ENCODE peak calls at places on chromosome 22, in four cellular contexts. B, R, J and A are unnamed samples.

GRCh38 chr22:38609371-38609770 is 39.4 kb upstream of the DMC1 start:
- DNase-seq in B (no peak), R (no peak), J (no peak), A (no peak)

GRCh38 chr22:46515208-46516111 is 22.0 kb downstream of the CELSR1 start:
- DNase-seq in B (no peak), R (no peak), J (no peak), A (peak; percentile 72)

GRCh38 chr22:46353483-46354105 is 18.1 kb downstream of the TRMU start:
- DNase-seq in B (no peak), R (no peak), J (no peak), A (no peak)

GRCh38 chr22:35104491-35104890 is 38.5 kb downstream of the ISX start:
- DNase-seq in B (no peak), R (no peak), J (no peak), A (no peak)

GRCh38 chr22:44229331-44229730 is 48.6 kb downstream of the PARVG start:
- DNase-seq in B (no peak), R (no peak), J (no peak), A (peak; percentile 52)

GRCh38 chr22:21591695-21592094 is 24.2 kb downstream of the UBE2L3 start:
- DNase-seq in B (no peak), R (no peak), J (no peak), A (no peak)

GRCh38 chr22:45069925-45070324 is 60.1 kb upstream of the PHF21B start:
- DNase-seq in B (no peak), R (no peak), J (no peak), A (peak; percentile 66)

GRCh38 chr22:20610757-20611156 is 103.3 kb downstream of the MED15 start:
- DNase-seq in B (no peak), R (no peak), J (no peak), A (no peak)

GRCh38 chr22:17842386-17842785 is 68.1 kb upstream of the BID start:
- DNase-seq in B (no peak), R (no peak), J (peak; percentile 66), A (no peak)

GRCh38 chr22:41565403-41566054 is 4.7 kb downstream of the CSDC2 start:
- DNase-seq in B (no peak), R (no peak), J (peak; percentile 72), A (peak; percentile 55)

GRCh38 chr22:45632791-45633515 is 38.7 kb upstream of the ATXN10 start:
- DNase-seq in B (no peak), R (no peak), J (no peak), A (no peak)

GRCh38 chr22:41699264-41700104 is at the start of gene MEI1:
- DNase-seq in B (peak; percentile 23), R (peak; percentile 87), J (peak; percentile 86), A (peak; percentile 25)

GRCh38 chr22:43945632-43946390 is 9.4 kb upstream of the SAMM50 start:
- DNase-seq in B (no peak), R (peak; percentile 63), J (no peak), A (no peak)

GRCh38 chr22:46619830-46620501 is at the start of gene GRAMD4:
- DNase-seq in B (no peak), R (no peak), J (peak; percentile 44), A (no peak)

GRCh38 chr22:45546333-45547015 is 43.8 kb downstream of the FBLN1 start:
- DNase-seq in B (no peak), R (no peak), J (no peak), A (no peak)

GRCh38 chr22:29345932-29346331 is 30.4 kb upstream of the RASL10A start:
- DNase-seq in B (no peak), R (no peak), J (no peak), A (no peak)

GRCh38 chr22:42070517-42071422 is at the start of gene NAGA:
- DNase-seq in B (peak; percentile 80), R (peak; percentile 97), J (peak; percentile 94), A (peak; percentile 80)

GRCh38 chr22:22049684-22050083 is 67.1 kb upstream of the TOP3B start:
- DNase-seq in B (no peak), R (no peak), J (no peak), A (no peak)

GRCh38 chr22:37802310-37803194 is 5.2 kb upstream of the GCAT start:
- DNase-seq in B (no peak), R (peak; percentile 70), J (peak; percentile 59), A (no peak)

GRCh38 chr22:39988386-39989114 is 6.2 kb upstream of the FAM83F start:
- DNase-seq in B (no peak), R (no peak), J (no peak), A (no peak)

GRCh38 chr22:45998638-45999378 is 21.8 kb upstream of the WNT7B start:
- DNase-seq in B (no peak), R (no peak), J (no peak), A (no peak)

GRCh38 chr22:28002181-28002700 is 83.2 kb upstream of the PITPNB start:
- DNase-seq in B (no peak), R (no peak), J (no peak), A (no peak)
- TF ChIP-seq CTCF in B (no peak), R (no peak), J (no peak), A (no peak)

GRCh38 chr22:49936018-49936972 is 17.9 kb downstream of the CRELD2 start:
- DNase-seq in B (peak; percentile 65), R (peak; percentile 91), J (peak; percentile 96), A (no peak)
- H3K27ac ChIP-seq in B (peak overlapping the region; percentile 98), R (peak overlapping the region; percentile 60), J (peak overlapping the region; percentile 64), A (no peak overlapping the region)

DNA sequence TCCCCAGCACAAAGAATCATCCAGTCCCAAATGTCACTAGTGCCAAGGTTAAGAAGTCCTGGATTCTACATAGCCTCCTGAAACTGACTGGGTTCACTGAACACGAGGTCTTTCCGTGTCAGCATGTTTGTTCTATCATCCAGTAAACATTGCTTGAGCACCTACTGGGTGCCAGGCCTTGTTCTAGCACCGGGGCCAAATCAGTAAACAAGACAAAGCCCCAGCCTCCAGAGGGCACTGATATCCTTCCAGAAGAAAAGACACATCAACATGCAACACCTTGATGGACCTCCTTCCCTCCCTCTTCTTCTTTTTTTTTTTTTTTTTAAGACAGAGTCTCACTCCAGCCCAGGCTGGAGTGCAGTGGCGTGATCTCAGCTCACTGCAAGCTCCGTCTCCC is 26.9 kb downstream of the TPST2 start:
- DNase-seq in B (no peak), R (no peak), J (no peak), A (no peak)
- H3K4me1 ChIP-seq in B (peaks cover 67% of the 10 kb centered on the region), R (no peaks in the 10 kb centered on the region), J (no peaks in the 10 kb centered on the region), A (peaks cover 13% of the 10 kb centered on the region)

DNA sequence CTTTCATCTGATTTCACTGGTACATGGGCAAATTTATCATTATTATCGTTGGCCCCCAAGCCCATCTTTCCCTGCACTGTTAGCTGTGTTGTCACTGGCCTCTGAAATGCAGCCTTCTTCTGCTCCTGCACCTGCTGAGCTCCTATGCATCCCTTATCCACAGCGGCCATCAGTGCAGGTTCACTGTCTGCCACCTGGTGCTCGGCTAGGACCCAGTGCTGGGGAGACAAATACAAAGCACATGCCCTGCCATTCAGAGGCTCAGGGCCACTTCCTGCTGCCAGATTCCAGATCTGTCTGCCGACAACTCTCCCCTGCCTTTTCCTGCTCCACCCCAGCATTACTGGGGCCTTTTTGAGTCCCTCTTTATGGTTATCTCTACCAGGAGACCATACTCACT is 1205.4 kb downstream of the TBC1D22A start:
- DNase-seq in B (no peak), R (no peak), J (no peak), A (no peak)
- TF ChIP-seq CTCF in B (no peak), R (no peak), J (no peak), A (no peak)

DNA sequence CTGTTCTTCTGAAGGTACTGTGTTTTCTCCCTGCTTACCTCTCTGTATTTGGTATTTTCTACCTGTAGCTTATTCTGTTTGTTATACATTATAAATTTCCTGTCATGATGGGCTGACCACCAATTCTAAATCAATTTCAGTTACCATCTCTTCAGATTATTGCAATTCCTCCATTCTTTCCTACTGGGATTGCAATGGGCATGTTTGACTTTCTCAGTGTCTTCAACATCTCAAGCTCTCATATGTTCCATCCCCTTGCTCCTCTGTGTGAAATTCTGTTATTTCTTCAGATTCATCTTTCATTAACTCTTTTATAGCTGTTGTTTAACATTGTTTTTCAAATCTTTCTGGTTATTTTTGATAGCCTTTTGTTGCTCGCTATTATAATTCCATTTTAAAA is 15.5 kb upstream of the C22orf39 start:
- DNase-seq in B (no peak), R (no peak), J (no peak), A (no peak)
- H3K27ac ChIP-seq in B (no peak overlapping the region), R (no peak overlapping the region), J (no peak overlapping the region), A (no peak overlapping the region)

DNA sequence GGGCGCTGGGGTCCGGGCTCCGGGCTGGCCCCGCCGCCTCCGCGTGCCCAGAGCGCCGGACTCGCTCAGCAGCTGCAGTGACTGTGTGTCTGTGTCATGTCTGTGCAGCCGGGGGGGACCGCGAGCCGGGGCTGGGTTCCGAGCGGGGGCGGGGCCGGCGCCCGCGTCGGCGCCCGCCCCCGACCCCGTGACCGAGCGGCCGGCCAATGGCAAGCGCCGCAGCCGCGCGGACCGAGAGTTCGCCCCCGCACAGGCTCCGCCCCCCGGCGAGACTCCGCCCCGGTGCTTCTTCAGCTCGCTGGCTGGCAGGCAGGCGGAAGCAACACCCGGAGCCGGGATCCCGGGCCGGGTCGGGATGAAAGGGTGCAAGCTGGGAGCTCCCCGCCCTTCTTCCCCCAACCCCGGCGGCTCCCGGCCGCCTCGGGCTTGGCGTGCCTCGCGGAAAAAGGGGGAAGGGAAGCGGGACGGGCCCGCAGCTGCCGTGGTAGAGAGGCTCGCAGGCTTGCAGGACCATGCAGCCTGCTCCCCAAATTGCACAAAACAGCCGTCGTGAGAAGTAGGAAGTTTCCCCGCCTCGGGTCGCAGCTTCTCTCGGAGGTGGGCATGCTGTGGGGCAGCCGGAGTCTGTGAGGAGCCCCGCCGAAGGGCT is 775 bp upstream of the LARGE1 start:
- DNase-seq in B (peak; percentile 63), R (peak; percentile 100), J (peak; percentile 100), A (peak; percentile 90)
- H3K4me1 ChIP-seq in B (peaks cover 57% of the 10 kb centered on the region), R (no peaks in the 10 kb centered on the region), J (no peaks in the 10 kb centered on the region), A (no peaks in the 10 kb centered on the region)

GRCh38 chr22:31497148-31497938 is 1.0 kb downstream of the SFI1 start:
- DNase-seq in B (no peak), R (no peak), J (no peak), A (no peak)

GRCh38 chr22:31495343-31495742 is 993 bp upstream of the SFI1 start:
- DNase-seq in B (no peak), R (no peak), J (no peak), A (no peak)

GRCh38 chr22:31496735-31497146 is 405 bp downstream of the SFI1 start:
- DNase-seq in B (no peak), R (peak; percentile 54), J (no peak), A (no peak)

GRCh38 chr22:31492151-31492550 is 2.5 kb upstream of the EIF4ENIF1 start:
- DNase-seq in B (no peak), R (no peak), J (no peak), A (no peak)

DNA sequence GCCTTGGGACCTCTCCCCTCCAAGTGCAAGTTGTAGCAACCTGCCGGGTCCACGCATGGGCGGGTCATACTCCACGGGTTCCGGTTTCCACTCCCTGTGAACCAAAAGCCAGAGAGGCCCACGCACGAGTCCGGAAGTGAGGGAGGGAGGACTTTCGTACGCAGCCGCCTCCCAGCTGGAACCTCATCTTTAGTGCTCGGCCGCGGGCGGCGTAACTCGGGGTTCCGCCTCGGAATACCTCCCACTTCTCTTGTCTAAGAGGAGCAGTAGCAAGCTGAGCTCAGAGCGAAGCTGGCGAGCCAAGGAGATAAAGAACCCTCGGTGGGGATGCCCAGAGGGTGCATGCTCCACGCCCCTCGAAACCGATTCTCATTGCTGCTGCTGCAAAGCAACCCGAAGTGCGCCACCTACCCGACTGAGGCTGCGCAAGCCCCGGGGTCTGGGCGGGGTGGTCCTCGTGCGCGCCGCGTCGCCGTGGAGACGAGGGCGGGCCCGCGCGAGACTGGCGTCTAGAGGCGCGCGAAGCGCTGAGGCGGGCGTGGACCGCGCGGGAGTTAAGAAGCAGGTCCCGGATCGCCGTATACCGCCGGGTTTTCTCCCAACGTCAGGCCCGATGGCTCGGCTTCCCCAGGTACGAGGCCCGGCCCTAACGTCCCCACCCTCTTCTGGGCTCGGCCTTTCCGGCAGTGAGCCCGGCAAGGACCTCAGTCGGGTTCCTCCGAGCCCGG is at the start of gene SFI1:
- DNase-seq in B (peak; percentile 71), R (peak; percentile 96), J (peak; percentile 92), A (peak; percentile 80)
- TF ChIP-seq CTCF in B (peak; percentile 37), R (no peak), J (peak; percentile 52), A (peak; percentile 47)

GRCh38 chr22:23892626-23893445 is 1.3 kb upstream of the MIF start:
- DNase-seq in B (no peak), R (no peak), J (no peak), A (no peak)
- H3K27ac ChIP-seq in B (peak overlapping the region; percentile 10), R (no peak overlapping the region), J (no peak overlapping the region), A (no peak overlapping the region)